ENCODE peak calls at places on chromosomes 11 and 22, in seven cellular contexts. One of them, this sample, is unnamed.

GRCh38 chr11:77346906-77347603 is 45.6 kb upstream of the GDPD4 start:
- DNase-seq in heart left ventricle: no peak
- DNase-seq in foreskin fibroblast: peak; percentile 73
- DNase-seq in AG04449: peak; percentile 98
- DNase-seq in HL-60: no peak
- DNase-seq in neural progenitor cell: no peak
- DNase-seq in endodermal cell: no peak
- DNase-seq in this sample: no peak

GRCh38 chr22:49770454-49771265 is 57.0 kb downstream of the BRD1 start:
- DNase-seq in heart left ventricle: no peak
- DNase-seq in foreskin fibroblast: no peak
- DNase-seq in AG04449: no peak
- DNase-seq in HL-60: no peak
- DNase-seq in neural progenitor cell: no peak
- DNase-seq in endodermal cell: no peak
- DNase-seq in this sample: no peak

GRCh38 chr11:90310210-90310609 is 87.4 kb upstream of the CHORDC1 start:
- DNase-seq in heart left ventricle: no peak
- DNase-seq in foreskin fibroblast: no peak
- DNase-seq in AG04449: no peak
- DNase-seq in HL-60: no peak
- DNase-seq in neural progenitor cell: no peak
- DNase-seq in endodermal cell: no peak
- DNase-seq in this sample: no peak

GRCh38 chr22:45884201-45885067 is 92.5 kb downstream of the WNT7B start:
- DNase-seq in heart left ventricle: no peak
- DNase-seq in foreskin fibroblast: no peak
- DNase-seq in AG04449: no peak
- DNase-seq in HL-60: no peak
- DNase-seq in neural progenitor cell: no peak
- DNase-seq in endodermal cell: peak; percentile 42
- DNase-seq in this sample: no peak

GRCh38 chr22:17101475-17102296 is 16.9 kb downstream of the IL17RA start:
- DNase-seq in heart left ventricle: no peak
- DNase-seq in foreskin fibroblast: no peak
- DNase-seq in AG04449: no peak
- DNase-seq in HL-60: no peak
- DNase-seq in neural progenitor cell: no peak
- DNase-seq in endodermal cell: no peak
- DNase-seq in this sample: no peak

GRCh38 chr11:5983443-5983842 is 3.3 kb downstream of the OR52L1 start:
- DNase-seq in heart left ventricle: no peak
- DNase-seq in foreskin fibroblast: no peak
- DNase-seq in AG04449: no peak
- DNase-seq in HL-60: no peak
- DNase-seq in neural progenitor cell: no peak
- DNase-seq in endodermal cell: no peak
- DNase-seq in this sample: no peak

GRCh38 chr11:57294225-57295131 is 30.3 kb downstream of the TNKS1BP1 start:
- DNase-seq in heart left ventricle: no peak
- DNase-seq in foreskin fibroblast: peak; percentile 77
- DNase-seq in AG04449: no peak
- DNase-seq in HL-60: no peak
- DNase-seq in neural progenitor cell: peak; percentile 39
- DNase-seq in endodermal cell: no peak
- DNase-seq in this sample: no peak

GRCh38 chr22:27331526-27332281 is 469.9 kb downstream of the MN1 start:
- DNase-seq in heart left ventricle: peak; percentile 25
- DNase-seq in foreskin fibroblast: peak; percentile 26
- DNase-seq in AG04449: no peak
- DNase-seq in HL-60: no peak
- DNase-seq in neural progenitor cell: peak; percentile 72
- DNase-seq in endodermal cell: peak; percentile 85
- DNase-seq in this sample: peak; percentile 69

GRCh38 chr22:46083383-46084350 is 66.7 kb upstream of the PPARA start:
- DNase-seq in heart left ventricle: no peak
- DNase-seq in foreskin fibroblast: no peak
- DNase-seq in AG04449: no peak
- DNase-seq in HL-60: no peak
- DNase-seq in neural progenitor cell: no peak
- DNase-seq in endodermal cell: no peak
- DNase-seq in this sample: no peak

GRCh38 chr22:48099251-48099650 is 1336.8 kb downstream of the TBC1D22A start:
- DNase-seq in heart left ventricle: no peak
- DNase-seq in foreskin fibroblast: no peak
- DNase-seq in AG04449: no peak
- DNase-seq in HL-60: no peak
- DNase-seq in neural progenitor cell: no peak
- DNase-seq in endodermal cell: peak; percentile 36
- DNase-seq in this sample: no peak

GRCh38 chr11:45527898-45528297 is 137.5 kb downstream of the CHST1 start:
- DNase-seq in heart left ventricle: no peak
- DNase-seq in foreskin fibroblast: no peak
- DNase-seq in AG04449: no peak
- DNase-seq in HL-60: no peak
- DNase-seq in neural progenitor cell: no peak
- DNase-seq in endodermal cell: no peak
- DNase-seq in this sample: no peak

GRCh38 chr11:19868871-19869270 is 156.2 kb downstream of the NAV2 start:
- DNase-seq in heart left ventricle: no peak
- DNase-seq in foreskin fibroblast: no peak
- DNase-seq in AG04449: no peak
- DNase-seq in HL-60: no peak
- DNase-seq in neural progenitor cell: no peak
- DNase-seq in endodermal cell: no peak
- DNase-seq in this sample: no peak

GRCh38 chr11:58609723-58610122 is 12.7 kb upstream of the CNTF start:
- DNase-seq in heart left ventricle: no peak
- DNase-seq in foreskin fibroblast: no peak
- DNase-seq in AG04449: no peak
- DNase-seq in HL-60: no peak
- DNase-seq in neural progenitor cell: no peak
- DNase-seq in endodermal cell: no peak
- DNase-seq in this sample: no peak

GRCh38 chr11:2715716-2716350 is 16.0 kb upstream of the KCNQ1OT1 start:
- DNase-seq in heart left ventricle: no peak
- DNase-seq in foreskin fibroblast: no peak
- DNase-seq in AG04449: no peak
- DNase-seq in HL-60: no peak
- DNase-seq in neural progenitor cell: no peak
- DNase-seq in endodermal cell: no peak
- DNase-seq in this sample: no peak

GRCh38 chr11:123202155-123202714 is 7.2 kb upstream of the CLMP start:
- DNase-seq in heart left ventricle: peak; percentile 46
- DNase-seq in foreskin fibroblast: peak; percentile 74
- DNase-seq in AG04449: no peak
- DNase-seq in HL-60: no peak
- DNase-seq in neural progenitor cell: peak; percentile 52
- DNase-seq in endodermal cell: peak; percentile 66
- DNase-seq in this sample: no peak

GRCh38 chr11:68045900-68046299 is 7.1 kb downstream of the TCIRG1 start:
- DNase-seq in heart left ventricle: no peak
- DNase-seq in foreskin fibroblast: no peak
- DNase-seq in AG04449: no peak
- DNase-seq in HL-60: peak; percentile 31
- DNase-seq in neural progenitor cell: no peak
- DNase-seq in endodermal cell: no peak
- DNase-seq in this sample: no peak

GRCh38 chr11:32713496-32713895 is 81.0 kb downstream of the CCDC73 start:
- DNase-seq in heart left ventricle: no peak
- DNase-seq in foreskin fibroblast: peak; percentile 33
- DNase-seq in AG04449: no peak
- DNase-seq in HL-60: no peak
- DNase-seq in neural progenitor cell: peak; percentile 13
- DNase-seq in endodermal cell: no peak
- DNase-seq in this sample: peak; percentile 28
- TF ChIP-seq CTCF in heart left ventricle: no peak
- TF ChIP-seq CTCF in foreskin fibroblast: no peak
- TF ChIP-seq CTCF in AG04449: no peak
- TF ChIP-seq CTCF in HL-60: no peak
- TF ChIP-seq CTCF in neural progenitor cell: peak; percentile 57
- TF ChIP-seq CTCF in endodermal cell: peak; percentile 66
- TF ChIP-seq CTCF in this sample: peak; percentile 54

GRCh38 chr22:43053176-43053575 is 36.0 kb downstream of the TTLL1 start:
- DNase-seq in heart left ventricle: no peak
- DNase-seq in foreskin fibroblast: no peak
- DNase-seq in AG04449: no peak
- DNase-seq in HL-60: no peak
- DNase-seq in neural progenitor cell: peak; percentile 34
- DNase-seq in endodermal cell: peak; percentile 66
- DNase-seq in this sample: no peak
- TF ChIP-seq CTCF in heart left ventricle: no peak
- TF ChIP-seq CTCF in foreskin fibroblast: peak; percentile 3
- TF ChIP-seq CTCF in AG04449: no peak
- TF ChIP-seq CTCF in HL-60: peak; percentile 11
- TF ChIP-seq CTCF in neural progenitor cell: peak; percentile 40
- TF ChIP-seq CTCF in endodermal cell: peak; percentile 74
- TF ChIP-seq CTCF in this sample: no peak

GRCh38 chr11:34358666-34359547 is 1.1 kb upstream of the ABTB2 start:
- DNase-seq in heart left ventricle: peak; percentile 61
- DNase-seq in foreskin fibroblast: peak; percentile 88
- DNase-seq in AG04449: no peak
- DNase-seq in HL-60: peak; percentile 54
- DNase-seq in neural progenitor cell: peak; percentile 83
- DNase-seq in endodermal cell: peak; percentile 86
- DNase-seq in this sample: peak; percentile 76

GRCh38 chr11:34356576-34356917 is 1.3 kb downstream of the ABTB2 start:
- DNase-seq in heart left ventricle: peak; percentile 23
- DNase-seq in foreskin fibroblast: peak; percentile 56
- DNase-seq in AG04449: no peak
- DNase-seq in HL-60: no peak
- DNase-seq in neural progenitor cell: peak; percentile 58
- DNase-seq in endodermal cell: peak; percentile 82
- DNase-seq in this sample: peak; percentile 28

GRCh38 chr11:34358258-34358665 is 452 bp upstream of the ABTB2 start:
- DNase-seq in heart left ventricle: peak; percentile 56
- DNase-seq in foreskin fibroblast: peak; percentile 65
- DNase-seq in AG04449: no peak
- DNase-seq in HL-60: peak; percentile 60
- DNase-seq in neural progenitor cell: peak; percentile 83
- DNase-seq in endodermal cell: no peak
- DNase-seq in this sample: peak; percentile 83

GRCh38 chr11:34356918-34357645 is 728 bp downstream of the ABTB2 start:
- DNase-seq in heart left ventricle: peak; percentile 60
- DNase-seq in foreskin fibroblast: peak; percentile 79
- DNase-seq in AG04449: no peak
- DNase-seq in HL-60: peak; percentile 45
- DNase-seq in neural progenitor cell: peak; percentile 73
- DNase-seq in endodermal cell: peak; percentile 89
- DNase-seq in this sample: peak; percentile 51

DNA sequence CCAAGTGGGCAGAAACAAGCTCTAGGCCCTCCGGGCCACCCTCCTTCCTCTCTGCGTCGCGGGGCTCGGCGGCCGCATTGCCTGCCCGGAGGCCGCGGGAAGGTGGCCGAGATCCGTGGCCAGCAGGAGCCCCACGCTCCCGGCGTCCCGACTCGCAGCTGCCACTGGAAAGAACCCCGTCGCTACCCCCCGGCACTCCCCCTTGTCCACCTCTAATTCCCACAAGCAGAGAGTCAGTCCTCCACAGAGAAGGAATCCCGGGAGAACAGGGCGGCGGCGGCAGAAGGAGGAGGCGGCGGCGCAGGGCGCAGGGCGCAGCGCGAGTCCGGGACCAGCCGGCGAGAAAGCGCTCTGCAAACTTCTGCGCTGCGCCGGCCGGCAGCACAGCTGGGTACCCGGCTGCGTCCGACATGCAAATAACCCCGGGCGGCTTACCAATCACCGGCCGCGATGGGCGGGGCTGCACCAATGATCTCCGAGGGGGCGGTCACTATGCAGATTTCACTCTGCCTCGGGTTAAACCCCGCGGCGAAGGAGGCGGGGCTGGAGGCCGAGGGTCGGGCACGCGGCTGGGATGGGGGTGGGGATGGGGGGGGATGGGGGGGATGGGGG is at the start of gene ABTB2:
- DNase-seq in heart left ventricle: peak; percentile 98
- DNase-seq in foreskin fibroblast: peak; percentile 99
- DNase-seq in AG04449: peak; percentile 72
- DNase-seq in HL-60: peak; percentile 88
- DNase-seq in neural progenitor cell: peak; percentile 100
- DNase-seq in endodermal cell: peak; percentile 99
- DNase-seq in this sample: peak; percentile 99
- TF ChIP-seq CTCF in heart left ventricle: no peak
- TF ChIP-seq CTCF in foreskin fibroblast: no peak
- TF ChIP-seq CTCF in AG04449: no peak
- TF ChIP-seq CTCF in HL-60: no peak
- TF ChIP-seq CTCF in neural progenitor cell: no peak
- TF ChIP-seq CTCF in endodermal cell: no peak
- TF ChIP-seq CTCF in this sample: no peak

GRCh38 chr11:106159846-106160245 is 82.4 kb downstream of the AASDHPPT start:
- DNase-seq in heart left ventricle: no peak
- DNase-seq in foreskin fibroblast: peak; percentile 48
- DNase-seq in AG04449: no peak
- DNase-seq in HL-60: no peak
- DNase-seq in neural progenitor cell: no peak
- DNase-seq in endodermal cell: no peak
- DNase-seq in this sample: no peak

GRCh38 chr11:106152013-106152412 is 74.6 kb downstream of the AASDHPPT start:
- DNase-seq in heart left ventricle: no peak
- DNase-seq in foreskin fibroblast: peak; percentile 52
- DNase-seq in AG04449: no peak
- DNase-seq in HL-60: no peak
- DNase-seq in neural progenitor cell: no peak
- DNase-seq in endodermal cell: peak; percentile 49
- DNase-seq in this sample: peak; percentile 0

GRCh38 chr11:106152824-106153223 is 75.4 kb downstream of the AASDHPPT start:
- DNase-seq in heart left ventricle: no peak
- DNase-seq in foreskin fibroblast: peak; percentile 63
- DNase-seq in AG04449: no peak
- DNase-seq in HL-60: no peak
- DNase-seq in neural progenitor cell: no peak
- DNase-seq in endodermal cell: no peak
- DNase-seq in this sample: no peak

GRCh38 chr11:106160494-106160893 is 83.0 kb downstream of the AASDHPPT start:
- DNase-seq in heart left ventricle: no peak
- DNase-seq in foreskin fibroblast: no peak
- DNase-seq in AG04449: no peak
- DNase-seq in HL-60: no peak
- DNase-seq in neural progenitor cell: no peak
- DNase-seq in endodermal cell: no peak
- DNase-seq in this sample: no peak

DNA sequence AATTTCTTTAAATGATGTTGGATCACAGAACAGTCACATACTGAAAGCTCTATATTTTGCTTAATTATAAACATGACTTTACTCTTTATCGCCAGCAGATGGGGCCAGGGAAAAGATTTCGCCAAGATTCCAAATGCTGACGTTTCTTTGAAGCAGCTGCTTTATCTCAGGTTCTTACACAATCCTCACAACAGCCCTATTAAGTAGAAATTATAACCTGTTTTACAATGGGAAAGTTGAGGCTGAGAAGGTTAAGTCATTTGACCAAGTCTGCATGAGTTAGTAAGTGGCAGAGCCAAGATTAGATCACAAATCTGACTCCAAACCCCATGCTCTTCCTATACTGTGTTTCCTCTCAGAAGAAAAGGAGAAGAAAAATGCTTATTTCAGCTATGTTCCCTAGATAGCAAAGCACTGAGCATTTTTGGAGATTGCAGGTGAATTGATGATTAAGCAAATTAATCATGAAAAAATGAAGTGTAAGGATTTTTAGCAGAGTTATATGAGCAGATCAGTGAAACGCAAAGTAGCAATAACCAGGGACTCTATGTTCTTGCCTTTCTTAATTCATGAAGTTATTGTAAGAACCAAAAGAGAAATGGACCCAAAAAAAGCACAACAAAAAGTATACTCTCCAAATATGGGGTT is 79.0 kb downstream of the AASDHPPT start:
- DNase-seq in heart left ventricle: no peak
- DNase-seq in foreskin fibroblast: peak; percentile 86
- DNase-seq in AG04449: peak; percentile 31
- DNase-seq in HL-60: peak; percentile 3
- DNase-seq in neural progenitor cell: peak; percentile 49
- DNase-seq in endodermal cell: peak; percentile 53
- DNase-seq in this sample: peak; percentile 14
- TF ChIP-seq CTCF in heart left ventricle: no peak
- TF ChIP-seq CTCF in foreskin fibroblast: peak; percentile 39
- TF ChIP-seq CTCF in AG04449: peak; percentile 41
- TF ChIP-seq CTCF in HL-60: peak; percentile 4
- TF ChIP-seq CTCF in neural progenitor cell: peak; percentile 70
- TF ChIP-seq CTCF in endodermal cell: peak; percentile 79
- TF ChIP-seq CTCF in this sample: no peak

This sample was measured in Calu3.